ENCODE peak calls at places on chromosomes 4 and X, in nine cellular contexts. One of them, this sample, is unnamed.

GRCh38 chr4:120704529-120704928 is 218.0 kb downstream of the PRDM5 start:
- DNase-seq in endothelial cell: no peak
- DNase-seq in anterior cingulate cortex: no peak
- DNase-seq in SW 1271: no peak
- DNase-seq in epithelial cell of esophagus: no peak
- DNase-seq in stimulated activated CD4-positive, alpha-beta T cell treated with anti-CD3 and anti-CD28 coated beads, TNF-alpha, amount 100 ng/mL, for 48 hours: no peak
- DNase-seq in activated naive CD8-positive, alpha-beta T cell treated with anti-CD3 and anti-CD28 coated beads for 36 hours: no peak
- DNase-seq in germinal center: no peak
- DNase-seq in chondrocyte: no peak
- DNase-seq in this sample: no peak

GRCh38 chr4:123505077-123505456 is 108.5 kb downstream of the SPRY1 start:
- DNase-seq in endothelial cell: peak
- DNase-seq in SW 1271: no peak
- DNase-seq in epithelial cell of esophagus: no peak
- DNase-seq in activated naive CD8-positive, alpha-beta T cell treated with anti-CD3 and anti-CD28 coated beads for 36 hours: no peak
- DNase-seq in stimulated activated CD4-positive, alpha-beta T cell treated with anti-CD3 and anti-CD28 coated beads, TNF-alpha, amount 100 ng/mL, for 48 hours: no peak
- DNase-seq in germinal center: no peak
- DNase-seq in chondrocyte: no peak
- DNase-seq in anterior cingulate cortex: no peak
- DNase-seq in this sample: no peak

GRCh38 chrX:3757510-3758025 is 44.1 kb upstream of the PRKX start:
- DNase-seq in activated naive CD8-positive, alpha-beta T cell treated with anti-CD3 and anti-CD28 coated beads for 36 hours: no peak
- DNase-seq in SW 1271: no peak
- DNase-seq in germinal center: no peak
- DNase-seq in stimulated activated CD4-positive, alpha-beta T cell treated with anti-CD3 and anti-CD28 coated beads, TNF-alpha, amount 100 ng/mL, for 48 hours: no peak
- DNase-seq in anterior cingulate cortex: no peak
- DNase-seq in chondrocyte: no peak
- DNase-seq in epithelial cell of esophagus: peak
- DNase-seq in endothelial cell: no peak
- DNase-seq in this sample: no peak

GRCh38 chr4:83248486-83248885 is 36.1 kb downstream of the COQ2 start:
- DNase-seq in activated naive CD8-positive, alpha-beta T cell treated with anti-CD3 and anti-CD28 coated beads for 36 hours: no peak
- DNase-seq in SW 1271: no peak
- DNase-seq in endothelial cell: no peak
- DNase-seq in chondrocyte: no peak
- DNase-seq in stimulated activated CD4-positive, alpha-beta T cell treated with anti-CD3 and anti-CD28 coated beads, TNF-alpha, amount 100 ng/mL, for 48 hours: no peak
- DNase-seq in epithelial cell of esophagus: peak
- DNase-seq in germinal center: no peak
- DNase-seq in anterior cingulate cortex: no peak
- DNase-seq in this sample: no peak

GRCh38 chrX:104288961-104289360 is 34.2 kb upstream of the ESX1 start:
- DNase-seq in activated naive CD8-positive, alpha-beta T cell treated with anti-CD3 and anti-CD28 coated beads for 36 hours: no peak
- DNase-seq in epithelial cell of esophagus: no peak
- DNase-seq in anterior cingulate cortex: no peak
- DNase-seq in stimulated activated CD4-positive, alpha-beta T cell treated with anti-CD3 and anti-CD28 coated beads, TNF-alpha, amount 100 ng/mL, for 48 hours: no peak
- DNase-seq in endothelial cell: no peak
- DNase-seq in chondrocyte: no peak
- DNase-seq in germinal center: no peak
- DNase-seq in SW 1271: no peak
- DNase-seq in this sample: no peak

GRCh38 chr4:99863-100262 is 24.4 kb upstream of the ZNF718 start:
- DNase-seq in germinal center: no peak
- DNase-seq in SW 1271: no peak
- DNase-seq in activated naive CD8-positive, alpha-beta T cell treated with anti-CD3 and anti-CD28 coated beads for 36 hours: no peak
- DNase-seq in endothelial cell: no peak
- DNase-seq in anterior cingulate cortex: no peak
- DNase-seq in stimulated activated CD4-positive, alpha-beta T cell treated with anti-CD3 and anti-CD28 coated beads, TNF-alpha, amount 100 ng/mL, for 48 hours: no peak
- DNase-seq in epithelial cell of esophagus: no peak
- DNase-seq in chondrocyte: no peak
- DNase-seq in this sample: no peak

GRCh38 chr4:42151568-42152506 is 618 bp downstream of the BEND4 start:
- DNase-seq in chondrocyte: no peak
- DNase-seq in SW 1271: peak
- DNase-seq in epithelial cell of esophagus: peak
- DNase-seq in activated naive CD8-positive, alpha-beta T cell treated with anti-CD3 and anti-CD28 coated beads for 36 hours: peak
- DNase-seq in germinal center: peak
- DNase-seq in stimulated activated CD4-positive, alpha-beta T cell treated with anti-CD3 and anti-CD28 coated beads, TNF-alpha, amount 100 ng/mL, for 48 hours: peak
- DNase-seq in endothelial cell: peak
- DNase-seq in anterior cingulate cortex: peak
- DNase-seq in this sample: peak

GRCh38 chrX:133538148-133538547 is 122.9 kb upstream of the GPC4 start:
- DNase-seq in chondrocyte: no peak
- DNase-seq in SW 1271: no peak
- DNase-seq in epithelial cell of esophagus: no peak
- DNase-seq in activated naive CD8-positive, alpha-beta T cell treated with anti-CD3 and anti-CD28 coated beads for 36 hours: no peak
- DNase-seq in anterior cingulate cortex: no peak
- DNase-seq in germinal center: no peak
- DNase-seq in stimulated activated CD4-positive, alpha-beta T cell treated with anti-CD3 and anti-CD28 coated beads, TNF-alpha, amount 100 ng/mL, for 48 hours: no peak
- DNase-seq in endothelial cell: no peak
- DNase-seq in this sample: no peak

GRCh38 chr4:1365271-1366178 is 18.5 kb downstream of the UVSSA start:
- DNase-seq in SW 1271: no peak
- DNase-seq in stimulated activated CD4-positive, alpha-beta T cell treated with anti-CD3 and anti-CD28 coated beads, TNF-alpha, amount 100 ng/mL, for 48 hours: no peak
- DNase-seq in activated naive CD8-positive, alpha-beta T cell treated with anti-CD3 and anti-CD28 coated beads for 36 hours: no peak
- DNase-seq in germinal center: peak
- DNase-seq in endothelial cell: no peak
- DNase-seq in anterior cingulate cortex: no peak
- DNase-seq in epithelial cell of esophagus: peak
- DNase-seq in chondrocyte: peak
- DNase-seq in this sample: no peak

GRCh38 chrX:29496636-29497180 is 718.7 kb upstream of the MAGEB2 start:
- DNase-seq in SW 1271: no peak
- DNase-seq in activated naive CD8-positive, alpha-beta T cell treated with anti-CD3 and anti-CD28 coated beads for 36 hours: no peak
- DNase-seq in epithelial cell of esophagus: no peak
- DNase-seq in anterior cingulate cortex: no peak
- DNase-seq in germinal center: no peak
- DNase-seq in endothelial cell: no peak
- DNase-seq in stimulated activated CD4-positive, alpha-beta T cell treated with anti-CD3 and anti-CD28 coated beads, TNF-alpha, amount 100 ng/mL, for 48 hours: no peak
- DNase-seq in chondrocyte: no peak
- DNase-seq in this sample: no peak

GRCh38 chr4:22573198-22573597 is 57.3 kb upstream of the ADGRA3 start:
- DNase-seq in anterior cingulate cortex: peak
- DNase-seq in activated naive CD8-positive, alpha-beta T cell treated with anti-CD3 and anti-CD28 coated beads for 36 hours: no peak
- DNase-seq in SW 1271: no peak
- DNase-seq in chondrocyte: no peak
- DNase-seq in endothelial cell: no peak
- DNase-seq in epithelial cell of esophagus: peak
- DNase-seq in stimulated activated CD4-positive, alpha-beta T cell treated with anti-CD3 and anti-CD28 coated beads, TNF-alpha, amount 100 ng/mL, for 48 hours: no peak
- DNase-seq in germinal center: no peak
- DNase-seq in this sample: no peak

GRCh38 chrX:130082244-130083106 is 27.8 kb downstream of the ELF4 start:
- DNase-seq in chondrocyte: no peak
- DNase-seq in activated naive CD8-positive, alpha-beta T cell treated with anti-CD3 and anti-CD28 coated beads for 36 hours: peak
- DNase-seq in endothelial cell: no peak
- DNase-seq in anterior cingulate cortex: no peak
- DNase-seq in epithelial cell of esophagus: no peak
- DNase-seq in germinal center: peak
- DNase-seq in stimulated activated CD4-positive, alpha-beta T cell treated with anti-CD3 and anti-CD28 coated beads, TNF-alpha, amount 100 ng/mL, for 48 hours: peak
- DNase-seq in SW 1271: no peak
- DNase-seq in this sample: peak

GRCh38 chr4:4480205-4480604 is 61.6 kb downstream of the STX18 start:
- DNase-seq in endothelial cell: no peak
- DNase-seq in epithelial cell of esophagus: peak
- DNase-seq in germinal center: no peak
- DNase-seq in activated naive CD8-positive, alpha-beta T cell treated with anti-CD3 and anti-CD28 coated beads for 36 hours: no peak
- DNase-seq in stimulated activated CD4-positive, alpha-beta T cell treated with anti-CD3 and anti-CD28 coated beads, TNF-alpha, amount 100 ng/mL, for 48 hours: no peak
- DNase-seq in chondrocyte: no peak
- DNase-seq in SW 1271: no peak
- DNase-seq in anterior cingulate cortex: no peak
- DNase-seq in this sample: no peak

GRCh38 chr4:135775909-135776308 is 1574.3 kb upstream of the PABPC4L start:
- DNase-seq in SW 1271: no peak
- DNase-seq in endothelial cell: no peak
- DNase-seq in anterior cingulate cortex: no peak
- DNase-seq in epithelial cell of esophagus: no peak
- DNase-seq in stimulated activated CD4-positive, alpha-beta T cell treated with anti-CD3 and anti-CD28 coated beads, TNF-alpha, amount 100 ng/mL, for 48 hours: no peak
- DNase-seq in activated naive CD8-positive, alpha-beta T cell treated with anti-CD3 and anti-CD28 coated beads for 36 hours: no peak
- DNase-seq in chondrocyte: no peak
- DNase-seq in germinal center: no peak
- DNase-seq in this sample: no peak

GRCh38 chr4:124884316-124884715 is 171.8 kb upstream of the ANKRD50 start:
- DNase-seq in SW 1271: no peak
- DNase-seq in endothelial cell: no peak
- DNase-seq in stimulated activated CD4-positive, alpha-beta T cell treated with anti-CD3 and anti-CD28 coated beads, TNF-alpha, amount 100 ng/mL, for 48 hours: no peak
- DNase-seq in anterior cingulate cortex: no peak
- DNase-seq in chondrocyte: no peak
- DNase-seq in germinal center: no peak
- DNase-seq in epithelial cell of esophagus: no peak
- DNase-seq in activated naive CD8-positive, alpha-beta T cell treated with anti-CD3 and anti-CD28 coated beads for 36 hours: no peak
- DNase-seq in this sample: no peak

GRCh38 chr4:139392797-139393196 is 61.1 kb upstream of the RAB33B start:
- DNase-seq in stimulated activated CD4-positive, alpha-beta T cell treated with anti-CD3 and anti-CD28 coated beads, TNF-alpha, amount 100 ng/mL, for 48 hours: no peak
- DNase-seq in endothelial cell: no peak
- DNase-seq in germinal center: no peak
- DNase-seq in SW 1271: no peak
- DNase-seq in chondrocyte: no peak
- DNase-seq in epithelial cell of esophagus: peak
- DNase-seq in activated naive CD8-positive, alpha-beta T cell treated with anti-CD3 and anti-CD28 coated beads for 36 hours: no peak
- DNase-seq in anterior cingulate cortex: no peak
- DNase-seq in this sample: no peak

GRCh38 chr4:166128452-166128851 is 255.4 kb downstream of the TLL1 start:
- DNase-seq in endothelial cell: no peak
- DNase-seq in stimulated activated CD4-positive, alpha-beta T cell treated with anti-CD3 and anti-CD28 coated beads, TNF-alpha, amount 100 ng/mL, for 48 hours: no peak
- DNase-seq in activated naive CD8-positive, alpha-beta T cell treated with anti-CD3 and anti-CD28 coated beads for 36 hours: no peak
- DNase-seq in epithelial cell of esophagus: peak
- DNase-seq in germinal center: no peak
- DNase-seq in anterior cingulate cortex: no peak
- DNase-seq in SW 1271: no peak
- DNase-seq in chondrocyte: no peak
- DNase-seq in this sample: no peak